ENCODE peak calls at places on chromosome 9, in four cellular contexts. Y is mucosa of descending colon, E is Right ventricle myocardium inferior, F is H7. U is an unnamed sample.

GRCh38 chr9:34025062-34025461 is 23.6 kb downstream of the UBAP2 start:
- DNase-seq in Y (no peak), E (no peak), F (no peak), U (no peak)

GRCh38 chr9:18137815-18138214 is 336.1 kb upstream of the ADAMTSL1 start:
- DNase-seq in Y (no peak), E (no peak), F (no peak), U (no peak)

GRCh38 chr9:131530546-131530929 is 525 bp downstream of the UCK1 start:
- DNase-seq in Y (no peak), E (no peak), F (peak; percentile 90), U (peak; percentile 38)

GRCh38 chr9:34546834-34547827 is 24.3 kb upstream of the ENHO start:
- DNase-seq in Y (no peak), E (peak; percentile 71), F (peak; percentile 91), U (no peak)

GRCh38 chr9:82682431-82682830 is 380.5 kb downstream of the RASEF start:
- DNase-seq in Y (no peak), E (no peak), F (no peak), U (no peak)

GRCh38 chr9:131098391-131099087 is 2.2 kb downstream of the AIF1L start:
- DNase-seq in Y (no peak), E (no peak), F (peak; percentile 75), U (no peak)

GRCh38 chr9:35603506-35603985 is 1.5 kb upstream of the TESK1 start:
- DNase-seq in Y (no peak), E (peak; percentile 84), F (no peak), U (no peak)

GRCh38 chr9:114051281-114051680 is 26.8 kb downstream of the AMBP start:
- DNase-seq in Y (no peak), E (no peak), F (no peak), U (no peak)

GRCh38 chr9:99601506-99601905 is 220.2 kb upstream of the NR4A3 start:
- DNase-seq in Y (no peak), E (no peak), F (no peak), U (no peak)